ENCODE peak calls at places on chromosomes 11 and 22, in six cellular contexts. One of them, this sample, is unnamed.
A peak's percentile ranks its signal among the peaks of the same experiment; 100 is the strongest.

GRCh38 chr11:103862049-103862826 is 174.2 kb upstream of the DDI1 start:
- DNase-seq in prostate gland: no peak
- DNase-seq in body of pancreas: no peak
- DNase-seq in mesenchymal stem cell: no peak
- DNase-seq in uterus: no peak
- DNase-seq in H9: no peak
- DNase-seq in this sample: no peak

GRCh38 chr11:113556036-113556435 is 80.8 kb upstream of the DRD2 start:
- DNase-seq in prostate gland: no peak
- DNase-seq in body of pancreas: no peak
- DNase-seq in mesenchymal stem cell: no peak
- DNase-seq in uterus: no peak
- DNase-seq in H9: no peak
- DNase-seq in this sample: no peak

GRCh38 chr11:62554377-62554776 is 7.8 kb upstream of the AHNAK start:
- DNase-seq in prostate gland: no peak
- DNase-seq in body of pancreas: no peak
- DNase-seq in mesenchymal stem cell: no peak
- DNase-seq in uterus: no peak
- DNase-seq in H9: no peak
- DNase-seq in this sample: no peak

GRCh38 chr11:97862021-97862420 is 1158.7 kb upstream of the CNTN5 start:
- DNase-seq in prostate gland: no peak
- DNase-seq in body of pancreas: no peak
- DNase-seq in mesenchymal stem cell: no peak
- DNase-seq in uterus: no peak
- DNase-seq in H9: no peak
- DNase-seq in this sample: no peak

GRCh38 chr11:104033134-104033533 is 3.3 kb upstream of the DDI1 start:
- DNase-seq in prostate gland: no peak
- DNase-seq in body of pancreas: no peak
- DNase-seq in mesenchymal stem cell: peak; percentile 84
- DNase-seq in uterus: no peak
- DNase-seq in H9: no peak
- DNase-seq in this sample: no peak

GRCh38 chr22:39388261-39389011 is 11.1 kb upstream of the TAB1 start:
- DNase-seq in prostate gland: peak; percentile 68
- DNase-seq in body of pancreas: peak; percentile 85
- DNase-seq in mesenchymal stem cell: peak; percentile 88
- DNase-seq in uterus: peak; percentile 80
- DNase-seq in H9: peak; percentile 98
- DNase-seq in this sample: no peak

GRCh38 chr11:68968306-68969255 is 12.2 kb downstream of the MRGPRD start:
- DNase-seq in prostate gland: no peak
- DNase-seq in body of pancreas: no peak
- DNase-seq in mesenchymal stem cell: no peak
- DNase-seq in uterus: peak; percentile 29
- DNase-seq in H9: peak; percentile 50
- DNase-seq in this sample: no peak

GRCh38 chr22:35761037-35761436 is 43.4 kb downstream of the APOL5 start:
- DNase-seq in prostate gland: no peak
- DNase-seq in body of pancreas: no peak
- DNase-seq in mesenchymal stem cell: no peak
- DNase-seq in uterus: no peak
- DNase-seq in H9: no peak
- DNase-seq in this sample: no peak

GRCh38 chr11:30798547-30799236 is 212.5 kb upstream of the MPPED2 start:
- DNase-seq in prostate gland: no peak
- DNase-seq in body of pancreas: no peak
- DNase-seq in mesenchymal stem cell: no peak
- DNase-seq in uterus: no peak
- DNase-seq in H9: no peak
- DNase-seq in this sample: no peak

GRCh38 chr11:34837246-34837856 is 78.8 kb downstream of the APIP start:
- DNase-seq in prostate gland: no peak
- DNase-seq in body of pancreas: no peak
- DNase-seq in mesenchymal stem cell: no peak
- DNase-seq in uterus: no peak
- DNase-seq in H9: peak; percentile 42
- DNase-seq in this sample: no peak

GRCh38 chr22:47032956-47033647 is 270.7 kb downstream of the TBC1D22A start:
- DNase-seq in prostate gland: no peak
- DNase-seq in body of pancreas: peak; percentile 37
- DNase-seq in mesenchymal stem cell: no peak
- DNase-seq in uterus: no peak
- DNase-seq in H9: no peak
- DNase-seq in this sample: no peak

GRCh38 chr11:59918987-59919589 is 19.1 kb upstream of the OOSP1 start:
- DNase-seq in prostate gland: no peak
- DNase-seq in body of pancreas: peak; percentile 66
- DNase-seq in mesenchymal stem cell: peak; percentile 61
- DNase-seq in uterus: no peak
- DNase-seq in H9: no peak
- DNase-seq in this sample: no peak

GRCh38 chr11:107545101-107545514 is 20.4 kb downstream of the ALKBH8 start:
- DNase-seq in prostate gland: no peak
- DNase-seq in body of pancreas: no peak
- DNase-seq in mesenchymal stem cell: peak; percentile 28
- DNase-seq in uterus: no peak
- DNase-seq in H9: no peak
- DNase-seq in this sample: no peak

GRCh38 chr11:131760191-131760951 is 390.0 kb downstream of the NTM start:
- DNase-seq in prostate gland: no peak
- DNase-seq in body of pancreas: no peak
- DNase-seq in mesenchymal stem cell: no peak
- DNase-seq in uterus: no peak
- DNase-seq in H9: peak; percentile 75
- DNase-seq in this sample: no peak

GRCh38 chr22:41048791-41049717 is 43.3 kb upstream of the EP300 start:
- DNase-seq in prostate gland: peak; percentile 36
- DNase-seq in body of pancreas: peak; percentile 62
- DNase-seq in mesenchymal stem cell: peak; percentile 98
- DNase-seq in uterus: peak; percentile 79
- DNase-seq in H9: peak; percentile 75
- DNase-seq in this sample: peak; percentile 15

GRCh38 chr11:117059611-117060010 is 38.6 kb downstream of the SIK3 start:
- DNase-seq in prostate gland: no peak
- DNase-seq in body of pancreas: no peak
- DNase-seq in mesenchymal stem cell: no peak
- DNase-seq in uterus: no peak
- DNase-seq in H9: no peak
- DNase-seq in this sample: no peak

GRCh38 chr11:11580012-11580411 is 41.8 kb downstream of the GALNT18 start:
- DNase-seq in prostate gland: no peak
- DNase-seq in body of pancreas: no peak
- DNase-seq in mesenchymal stem cell: no peak
- DNase-seq in uterus: no peak
- DNase-seq in H9: peak; percentile 5
- DNase-seq in this sample: no peak
- H3K27ac ChIP-seq in prostate gland: peak overlapping the region; percentile 62
- H3K27ac ChIP-seq in body of pancreas: no peak overlapping the region
- H3K27ac ChIP-seq in mesenchymal stem cell: no peak overlapping the region
- H3K27ac ChIP-seq in uterus: no peak overlapping the region
- H3K27ac ChIP-seq in H9: no peak overlapping the region
- H3K27ac ChIP-seq in this sample: no peak overlapping the region

GRCh38 chr22:31926969-31927368 is 17.4 kb upstream of the YWHAH start:
- DNase-seq in prostate gland: no peak
- DNase-seq in body of pancreas: no peak
- DNase-seq in mesenchymal stem cell: no peak
- DNase-seq in uterus: no peak
- DNase-seq in H9: peak; percentile 72
- DNase-seq in this sample: peak; percentile 22

GRCh38 chr22:31932863-31933262 is 11.5 kb upstream of the YWHAH start:
- DNase-seq in prostate gland: no peak
- DNase-seq in body of pancreas: no peak
- DNase-seq in mesenchymal stem cell: no peak
- DNase-seq in uterus: no peak
- DNase-seq in H9: no peak
- DNase-seq in this sample: no peak

GRCh38 chr22:31927562-31927961 is 16.8 kb upstream of the YWHAH start:
- DNase-seq in prostate gland: no peak
- DNase-seq in body of pancreas: no peak
- DNase-seq in mesenchymal stem cell: no peak
- DNase-seq in uterus: no peak
- DNase-seq in H9: no peak
- DNase-seq in this sample: no peak

GRCh38 chr22:31926086-31926485 is 18.2 kb upstream of the YWHAH start:
- DNase-seq in prostate gland: no peak
- DNase-seq in body of pancreas: no peak
- DNase-seq in mesenchymal stem cell: no peak
- DNase-seq in uterus: no peak
- DNase-seq in H9: no peak
- DNase-seq in this sample: no peak

DNA sequence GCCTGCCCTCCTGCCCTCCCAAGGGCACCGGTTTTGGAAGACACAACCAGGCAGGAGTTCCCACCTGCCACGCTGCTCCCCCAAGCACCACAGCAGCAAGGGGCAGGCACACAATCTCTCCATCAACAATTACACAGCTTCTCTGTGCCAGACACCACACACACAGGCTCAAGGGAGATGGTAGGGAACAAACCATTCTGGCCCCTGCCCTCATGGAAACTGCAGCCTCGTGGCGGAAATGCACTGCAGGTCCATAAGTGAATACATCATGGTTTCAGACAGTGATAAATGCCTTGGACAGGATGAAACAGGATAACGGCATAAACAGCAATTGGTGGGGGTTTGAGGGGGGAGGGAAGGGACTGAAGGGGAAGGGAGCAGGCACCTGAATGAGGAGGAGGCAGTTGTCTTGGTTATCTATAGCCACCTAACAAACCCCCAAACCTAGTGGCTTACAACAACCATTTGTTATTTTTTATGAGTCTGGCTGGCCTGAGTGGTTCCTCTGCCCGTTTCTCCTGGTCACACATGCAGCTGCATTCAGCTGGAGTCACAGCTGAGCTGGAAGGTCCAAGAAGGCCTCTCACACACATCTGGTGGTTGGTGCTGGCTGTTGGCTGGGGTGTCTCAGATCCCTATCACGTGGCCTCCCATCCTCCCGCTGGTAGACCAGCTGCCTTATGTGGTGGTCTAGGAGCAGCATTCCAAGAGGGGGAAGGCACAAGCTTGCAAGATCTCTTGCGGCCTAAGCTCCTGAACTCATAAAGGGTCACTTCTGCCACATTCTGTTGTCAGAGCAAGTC is 15.0 kb upstream of the YWHAH start:
- DNase-seq in prostate gland: no peak
- DNase-seq in body of pancreas: no peak
- DNase-seq in mesenchymal stem cell: peak; percentile 41
- DNase-seq in uterus: no peak
- DNase-seq in H9: no peak
- DNase-seq in this sample: no peak
- H3K27ac ChIP-seq in prostate gland: no peak overlapping the region
- H3K27ac ChIP-seq in body of pancreas: no peak overlapping the region
- H3K27ac ChIP-seq in mesenchymal stem cell: no peak overlapping the region
- H3K27ac ChIP-seq in uterus: no peak overlapping the region
- H3K27ac ChIP-seq in H9: no peak overlapping the region
- H3K27ac ChIP-seq in this sample: peak overlapping the region; percentile 56

GRCh38 chr11:57514538-57515331 is 767 bp downstream of the SLC43A1 start:
- DNase-seq in prostate gland: peak; percentile 48
- DNase-seq in body of pancreas: peak; percentile 88
- DNase-seq in mesenchymal stem cell: peak; percentile 41
- DNase-seq in uterus: peak; percentile 60
- DNase-seq in H9: peak; percentile 59
- DNase-seq in this sample: peak; percentile 32
- H3K27ac ChIP-seq in prostate gland: peak overlapping the region; percentile 66
- H3K27ac ChIP-seq in body of pancreas: peak overlapping the region; percentile 89
- H3K27ac ChIP-seq in mesenchymal stem cell: no peak overlapping the region
- H3K27ac ChIP-seq in uterus: peak overlapping the region; percentile 84
- H3K27ac ChIP-seq in H9: no peak overlapping the region
- H3K27ac ChIP-seq in this sample: peak overlapping the region; percentile 17

GRCh38 chr22:45507798-45508197 is 5.1 kb downstream of the FBLN1 start:
- DNase-seq in prostate gland: no peak
- DNase-seq in body of pancreas: no peak
- DNase-seq in mesenchymal stem cell: no peak
- DNase-seq in uterus: no peak
- DNase-seq in H9: no peak
- DNase-seq in this sample: no peak
- H3K27ac ChIP-seq in prostate gland: no peak overlapping the region
- H3K27ac ChIP-seq in body of pancreas: no peak overlapping the region
- H3K27ac ChIP-seq in mesenchymal stem cell: no peak overlapping the region
- H3K27ac ChIP-seq in uterus: peak overlapping the region; percentile 88
- H3K27ac ChIP-seq in H9: no peak overlapping the region
- H3K27ac ChIP-seq in this sample: no peak overlapping the region

GRCh38 chr11:67397536-67397935 is 4.1 kb downstream of the PPP1CA start:
- DNase-seq in prostate gland: no peak
- DNase-seq in body of pancreas: no peak
- DNase-seq in mesenchymal stem cell: no peak
- DNase-seq in uterus: no peak
- DNase-seq in H9: no peak
- DNase-seq in this sample: no peak
- H3K27ac ChIP-seq in prostate gland: no peak overlapping the region
- H3K27ac ChIP-seq in body of pancreas: no peak overlapping the region
- H3K27ac ChIP-seq in mesenchymal stem cell: no peak overlapping the region
- H3K27ac ChIP-seq in uterus: peak overlapping the region; percentile 4
- H3K27ac ChIP-seq in H9: no peak overlapping the region
- H3K27ac ChIP-seq in this sample: no peak overlapping the region

GRCh38 chr11:75317446-75318122 is 33.9 kb downstream of the ARRB1 start:
- DNase-seq in prostate gland: no peak
- DNase-seq in body of pancreas: peak; percentile 47
- DNase-seq in mesenchymal stem cell: no peak
- DNase-seq in uterus: no peak
- DNase-seq in H9: no peak
- DNase-seq in this sample: no peak
- H3K27ac ChIP-seq in prostate gland: no peak overlapping the region
- H3K27ac ChIP-seq in body of pancreas: no peak overlapping the region
- H3K27ac ChIP-seq in mesenchymal stem cell: no peak overlapping the region
- H3K27ac ChIP-seq in uterus: peak overlapping the region; percentile 10
- H3K27ac ChIP-seq in H9: no peak overlapping the region
- H3K27ac ChIP-seq in this sample: peak overlapping the region; percentile 29

GRCh38 chr11:129933866-129934265 is 38.5 kb upstream of the NFRKB start:
- DNase-seq in prostate gland: no peak
- DNase-seq in body of pancreas: no peak
- DNase-seq in mesenchymal stem cell: no peak
- DNase-seq in uterus: no peak
- DNase-seq in H9: no peak
- DNase-seq in this sample: no peak
- H3K27ac ChIP-seq in prostate gland: no peak overlapping the region
- H3K27ac ChIP-seq in body of pancreas: no peak overlapping the region
- H3K27ac ChIP-seq in mesenchymal stem cell: no peak overlapping the region
- H3K27ac ChIP-seq in uterus: no peak overlapping the region
- H3K27ac ChIP-seq in H9: no peak overlapping the region
- H3K27ac ChIP-seq in this sample: no peak overlapping the region

DNA sequence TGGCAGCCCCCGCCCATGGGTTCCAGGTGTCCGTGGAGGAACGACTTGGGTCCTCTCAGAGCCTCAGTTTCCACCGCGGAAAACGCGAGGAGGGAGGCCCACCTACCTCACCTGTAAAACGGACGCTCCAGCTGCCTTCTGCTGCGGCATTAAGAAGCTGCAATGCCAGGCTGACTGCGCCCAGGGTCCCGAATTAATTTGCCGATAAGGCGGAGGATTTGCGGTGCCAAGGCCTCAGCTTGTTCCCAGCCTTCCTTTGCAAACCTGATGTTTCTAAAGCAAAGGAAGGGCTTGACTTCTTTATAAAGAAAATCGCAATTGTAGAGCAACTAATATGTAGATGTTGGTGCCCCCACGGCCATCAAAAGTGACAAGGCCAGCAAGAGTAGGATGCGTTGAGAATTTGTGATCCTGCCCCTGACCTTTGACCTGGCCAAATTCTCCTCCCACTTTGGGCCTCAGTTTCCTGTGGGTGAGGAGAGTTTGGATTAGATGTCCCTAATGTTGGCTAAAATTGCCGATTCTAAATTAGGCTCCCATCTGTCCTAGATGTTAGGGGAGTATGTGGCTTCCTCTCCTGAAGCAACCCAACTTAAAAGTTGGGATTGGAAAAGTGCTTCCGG is 849 bp upstream of the TCF20 start:
- DNase-seq in prostate gland: no peak
- DNase-seq in body of pancreas: no peak
- DNase-seq in mesenchymal stem cell: no peak
- DNase-seq in uterus: no peak
- DNase-seq in H9: no peak
- DNase-seq in this sample: no peak
- H3K27ac ChIP-seq in prostate gland: peak overlapping the region; percentile 53
- H3K27ac ChIP-seq in body of pancreas: no peak overlapping the region
- H3K27ac ChIP-seq in mesenchymal stem cell: no peak overlapping the region
- H3K27ac ChIP-seq in uterus: peak overlapping the region; percentile 84
- H3K27ac ChIP-seq in H9: no peak overlapping the region
- H3K27ac ChIP-seq in this sample: no peak overlapping the region